ENCODE peak calls at places on chromosomes 6 and 20, in eight cellular contexts. P is iris pigment epithelial cell; K is activated CD4-positive, alpha-beta T cell treated with anti-CD3 and anti-CD28 coated beads, Interleukin-2, amount 10 ng/mL, durations not matched to agents 24 days and 14 days; S is naive B cell; Y is NCI-H2171; F is activated T-helper 1 cell treated with anti-CD3 and anti-CD28 coated beads, Interleukin-12 subunit alpha, Interleukin-12 subunit beta, Interleukin-2, Interleukin-4 antibody, amounts not matched to agents 30 ng/mL and 10 ng/mL and 1 ng/mL, durations not matched to agents 14 hours and 24 hours and 36 hours; Z is cardiac fibroblast; E is HTR-8/SVneo. D is an unnamed sample.

GRCh38 chr20:62953839-62954703 is 1.6 kb downstream of the SLC17A9 start:
- DNase-seq in P (peak), K (peak), S (peak), Y (no peak), F (peak), Z (peak), E (no peak), D (peak)

GRCh38 chr6:168699631-168700315 is 258.8 kb downstream of the SMOC2 start:
- DNase-seq in P (no peak), K (no peak), S (no peak), Y (no peak), F (no peak), Z (no peak), E (no peak), D (no peak)

GRCh38 chr6:106628658-106629102 is 618 bp downstream of the RTN4IP1 start:
- DNase-seq in P (peak), K (no peak), S (no peak), Y (no peak), F (no peak), Z (peak), E (no peak), D (peak)

GRCh38 chr6:119938752-119939151 is 589.2 kb upstream of the MAN1A1 start:
- DNase-seq in P (no peak), K (no peak), S (no peak), Y (no peak), F (no peak), Z (no peak), E (no peak), D (no peak)

GRCh38 chr20:23125625-23126191 is 39.6 kb upstream of the CD93 start:
- DNase-seq in P (peak), K (no peak), S (no peak), Y (no peak), F (no peak), Z (peak), E (no peak), D (peak)

GRCh38 chr6:136747538-136747937 is 44.7 kb downstream of the MAP3K5 start:
- DNase-seq in P (no peak), K (no peak), S (no peak), Y (no peak), F (no peak), Z (no peak), E (no peak), D (no peak)

GRCh38 chr20:341682-342081 is 5.2 kb upstream of the NRSN2 start:
- DNase-seq in P (peak), K (no peak), S (no peak), Y (no peak), F (no peak), Z (peak), E (no peak), D (peak)

GRCh38 chr6:52253494-52253893 is 9.2 kb upstream of the IL17F start:
- DNase-seq in P (no peak), K (peak), S (no peak), Y (no peak), F (peak), Z (no peak), E (no peak), D (no peak)

D was measured in LHCN-M2.